ENCODE peak calls at places on chromosomes 13 and 19, in seven cellular contexts. A, R, P, Q, N, Z and V are unnamed samples.

GRCh38 chr13:20411638-20412342 is 113.9 kb downstream of the CRYL1 start:
- DNase-seq in A (no peak), R (no peak), P (no peak), Q (peak; percentile 27), N (no peak), Z (no peak), V (no peak)

GRCh38 chr19:16051254-16052025 is 24.9 kb upstream of the TPM4 start:
- DNase-seq in A (peak; percentile 48), R (peak; percentile 42), P (no peak), Q (no peak), N (no peak), Z (no peak), V (no peak)

GRCh38 chr13:41213919-41214318 is 19.6 kb upstream of the KBTBD7 start:
- DNase-seq in A (no peak), R (no peak), P (no peak), Q (no peak), N (no peak), Z (no peak), V (no peak)

GRCh38 chr13:96034662-96035061 is 18.5 kb downstream of the UGGT2 start:
- DNase-seq in A (no peak), R (no peak), P (no peak), Q (no peak), N (no peak), Z (no peak), V (no peak)

GRCh38 chr19:5154129-5154798 is 185.4 kb downstream of the KDM4B start:
- DNase-seq in A (no peak), R (peak; percentile 22), P (no peak), Q (peak; percentile 67), N (no peak), Z (peak; percentile 48), V (no peak)

GRCh38 chr19:1853295-1854031 is 5.2 kb upstream of the REXO1 start:
- DNase-seq in A (peak; percentile 64), R (peak; percentile 84), P (peak; percentile 36), Q (peak; percentile 95), N (peak; percentile 75), Z (peak; percentile 91), V (peak; percentile 76)

GRCh38 chr13:97122381-97122996 is 99.6 kb upstream of the MBNL2 start:
- DNase-seq in A (peak; percentile 86), R (peak; percentile 76), P (no peak), Q (no peak), N (no peak), Z (peak; percentile 40), V (no peak)

GRCh38 chr19:33736158-33736557 is 60.5 kb upstream of the KCTD15 start:
- DNase-seq in A (no peak), R (no peak), P (no peak), Q (no peak), N (no peak), Z (no peak), V (no peak)

GRCh38 chr13:21371011-21371410 is 88.1 kb downstream of the ZDHHC20 start:
- DNase-seq in A (no peak), R (peak; percentile 57), P (no peak), Q (no peak), N (no peak), Z (no peak), V (no peak)

GRCh38 chr19:10544242-10544752 is 593 bp downstream of the ATG4D start:
- DNase-seq in A (no peak), R (no peak), P (no peak), Q (no peak), N (no peak), Z (peak; percentile 29), V (no peak)

GRCh38 chr19:47075941-47076340 is 27.5 kb upstream of the TMEM160 start:
- DNase-seq in A (peak; percentile 18), R (no peak), P (no peak), Q (no peak), N (no peak), Z (no peak), V (no peak)

GRCh38 chr19:3098515-3099346 is 4.6 kb downstream of the GNA11 start:
- DNase-seq in A (peak; percentile 31), R (peak; percentile 44), P (no peak), Q (no peak), N (no peak), Z (peak; percentile 67), V (peak; percentile 35)

GRCh38 chr19:4081441-4082129 is 14.9 kb upstream of the ZBTB7A start:
- DNase-seq in A (no peak), R (no peak), P (no peak), Q (no peak), N (no peak), Z (no peak), V (no peak)

GRCh38 chr13:24050796-24051715 is 109.5 kb upstream of the SPATA13 start:
- DNase-seq in A (no peak), R (no peak), P (no peak), Q (no peak), N (no peak), Z (no peak), V (no peak)

GRCh38 chr13:59439776-59440428 is 723.8 kb downstream of the DIAPH3 start:
- DNase-seq in A (no peak), R (no peak), P (no peak), Q (no peak), N (no peak), Z (no peak), V (no peak)

GRCh38 chr19:30731596-30731995 is 359.4 kb downstream of the ZNF536 start:
- DNase-seq in A (no peak), R (no peak), P (no peak), Q (no peak), N (no peak), Z (no peak), V (no peak)

GRCh38 chr13:36288794-36289391 is 8.7 kb downstream of the CCDC169 start:
- DNase-seq in A (no peak), R (no peak), P (no peak), Q (no peak), N (no peak), Z (no peak), V (no peak)

GRCh38 chr13:95624020-95624419 is 20.5 kb downstream of the DZIP1 start:
- DNase-seq in A (peak; percentile 69), R (peak; percentile 78), P (no peak), Q (peak; percentile 45), N (no peak), Z (peak; percentile 71), V (peak; percentile 25)

GRCh38 chr13:19169991-19170390 is 11.6 kb downstream of the TUBA3C start:
- DNase-seq in A (no peak), R (no peak), P (no peak), Q (no peak), N (no peak), Z (no peak), V (no peak)

GRCh38 chr19:2231621-2232221 is 4.4 kb downstream of the PLEKHJ1 start:
- DNase-seq in A (no peak), R (no peak), P (no peak), Q (no peak), N (no peak), Z (no peak), V (no peak)

GRCh38 chr19:56765107-56765506 is 75.4 kb downstream of the PEG3 start:
- DNase-seq in A (peak; percentile 3), R (peak; percentile 16), P (no peak), Q (no peak), N (no peak), Z (no peak), V (peak; percentile 83)